ENCODE peak calls at places on chromosomes 12 and 14, in four cellular contexts. E, J, S and U are unnamed samples.
A peak's percentile ranks its signal among the peaks of the same experiment; 100 is the strongest.

GRCh38 chr12:90261283-90261682 is 552.6 kb upstream of the ATP2B1 start:
- DNase-seq in E (no peak), J (no peak), S (no peak), U (no peak)

GRCh38 chr14:59346796-59347510 is 118.2 kb downstream of the GPR135 start:
- DNase-seq in E (no peak), J (no peak), S (no peak), U (no peak)

GRCh38 chr14:100778078-100778927 is 47.6 kb upstream of the MEG3 start:
- DNase-seq in E (no peak), J (no peak), S (peak; percentile 15), U (no peak)

GRCh38 chr14:38951451-38951850 is 151.6 kb downstream of the SEC23A start:
- DNase-seq in E (no peak), J (no peak), S (no peak), U (no peak)

GRCh38 chr12:2283480-2283879 is 230.7 kb downstream of the CACNA1C start:
- DNase-seq in E (no peak), J (no peak), S (no peak), U (no peak)

GRCh38 chr12:128007250-128007649 is 259.7 kb upstream of the TMEM132C start:
- DNase-seq in E (no peak), J (no peak), S (no peak), U (no peak)

GRCh38 chr12:32305163-32305562 is 94.2 kb upstream of the FGD4 start:
- DNase-seq in E (peak; percentile 58), J (no peak), S (no peak), U (no peak)

GRCh38 chr12:48615681-48616080 is 45.8 kb upstream of the LALBA start:
- DNase-seq in E (no peak), J (no peak), S (no peak), U (no peak)

GRCh38 chr14:54106802-54107377 is 150.3 kb upstream of the BMP4 start:
- DNase-seq in E (no peak), J (no peak), S (no peak), U (no peak)

GRCh38 chr12:64459388-64460024 is 7.6 kb downstream of the TBK1 start:
- DNase-seq in E (peak; percentile 23), J (peak; percentile 13), S (no peak), U (peak; percentile 32)

GRCh38 chr14:92207012-92207927 is 85.5 kb downstream of the CPSF2 start:
- DNase-seq in E (no peak), J (no peak), S (no peak), U (no peak)

GRCh38 chr12:103794814-103795213 is 46.2 kb downstream of the NT5DC3 start:
- DNase-seq in E (no peak), J (no peak), S (no peak), U (no peak)

GRCh38 chr12:104456417-104456949 is at the start of gene CHST11:
- DNase-seq in E (peak; percentile 85), J (peak; percentile 89), S (peak; percentile 96), U (peak; percentile 70)

GRCh38 chr14:106875503-106875902 is 1349.1 kb downstream of the TMEM121 start:
- DNase-seq in E (peak; percentile 21), J (no peak), S (no peak), U (peak; percentile 13)

GRCh38 chr14:79011091-79011919 is 841.1 kb downstream of the NRXN3 start:
- DNase-seq in E (no peak), J (no peak), S (no peak), U (no peak)

GRCh38 chr12:19190292-19191031 is 60.9 kb downstream of the PLEKHA5 start:
- DNase-seq in E (no peak), J (no peak), S (no peak), U (no peak)

GRCh38 chr14:103801459-103801858 is 45.9 kb downstream of the PPP1R13B start:
- DNase-seq in E (no peak), J (no peak), S (no peak), U (no peak)

GRCh38 chr12:81888341-81888740 is 129.2 kb upstream of the PPFIA2 start:
- DNase-seq in E (no peak), J (no peak), S (no peak), U (no peak)

GRCh38 chr14:103535891-103536565 is 7.0 kb downstream of the TRMT61A start:
- DNase-seq in E (no peak), J (no peak), S (no peak), U (no peak)

GRCh38 chr14:104291123-104292000 is 153.0 kb downstream of the KIF26A start:
- DNase-seq in E (no peak), J (no peak), S (peak; percentile 63), U (no peak)

GRCh38 chr12:4555804-4556203 is 6.2 kb upstream of the DYRK4 start:
- DNase-seq in E (no peak), J (no peak), S (no peak), U (no peak)

GRCh38 chr12:113891737-113892520 is 74.2 kb downstream of the RBM19 start:
- DNase-seq in E (no peak), J (no peak), S (no peak), U (no peak)

GRCh38 chr12:102756564-102756963 is 160.5 kb downstream of the PAH start:
- DNase-seq in E (no peak), J (peak; percentile 15), S (peak; percentile 75), U (no peak)

GRCh38 chr12:2017724-2018337 is 13.6 kb upstream of the DCP1B start:
- DNase-seq in E (no peak), J (no peak), S (no peak), U (no peak)

GRCh38 chr14:54672688-54673087 is 105.8 kb downstream of the SAMD4A start:
- DNase-seq in E (no peak), J (no peak), S (no peak), U (no peak)

GRCh38 chr14:90968025-90968424 is 92.4 kb downstream of the RPS6KA5 start:
- DNase-seq in E (no peak), J (no peak), S (no peak), U (no peak)

GRCh38 chr14:50668008-50668851 is at the start of gene SAV1:
- DNase-seq in E (peak; percentile 43), J (peak; percentile 88), S (peak; percentile 94), U (peak; percentile 50)

GRCh38 chr14:71423481-71423880 is 508.7 kb upstream of the RGS6 start:
- DNase-seq in E (no peak), J (no peak), S (no peak), U (no peak)

GRCh38 chr12:120962487-120963054 is 15.8 kb upstream of the HNF1A start:
- DNase-seq in E (no peak), J (no peak), S (no peak), U (no peak)

GRCh38 chr12:131854861-131855476 is 26.8 kb downstream of the MMP17 start:
- DNase-seq in E (no peak), J (no peak), S (no peak), U (no peak)

GRCh38 chr14:71372411-71372838 is 465.2 kb downstream of the PCNX1 start:
- DNase-seq in E (no peak), J (no peak), S (no peak), U (no peak)

GRCh38 chr12:87182696-87183233 is 846.4 kb downstream of the C12orf50 start:
- DNase-seq in E (no peak), J (no peak), S (no peak), U (peak; percentile 27)

GRCh38 chr12:114746297-114747074 is 62.5 kb upstream of the TBX3 start:
- DNase-seq in E (no peak), J (no peak), S (no peak), U (no peak)

GRCh38 chr12:107512391-107512790 is 173.2 kb upstream of the PWP1 start:
- DNase-seq in E (no peak), J (no peak), S (no peak), U (no peak)

GRCh38 chr12:65606008-65606766 is 218.1 kb upstream of the HMGA2 start:
- DNase-seq in E (no peak), J (no peak), S (no peak), U (no peak)

GRCh38 chr12:65603428-65604351 is 220.6 kb upstream of the HMGA2 start:
- DNase-seq in E (no peak), J (peak; percentile 52), S (no peak), U (no peak)

GRCh38 chr12:65602191-65602578 is 222.1 kb upstream of the HMGA2 start:
- DNase-seq in E (no peak), J (no peak), S (no peak), U (no peak)

GRCh38 chr12:65605019-65605418 is 219.3 kb upstream of the HMGA2 start:
- DNase-seq in E (no peak), J (no peak), S (no peak), U (no peak)

GRCh38 chr12:65602579-65603295 is 221.5 kb upstream of the HMGA2 start:
- DNase-seq in E (peak; percentile 19), J (peak; percentile 80), S (peak; percentile 89), U (no peak)
- H3K27ac ChIP-seq in E (no peak overlapping the region), J (peak overlapping the region; percentile 47), S (no peak overlapping the region), U (no peak overlapping the region)

DNA sequence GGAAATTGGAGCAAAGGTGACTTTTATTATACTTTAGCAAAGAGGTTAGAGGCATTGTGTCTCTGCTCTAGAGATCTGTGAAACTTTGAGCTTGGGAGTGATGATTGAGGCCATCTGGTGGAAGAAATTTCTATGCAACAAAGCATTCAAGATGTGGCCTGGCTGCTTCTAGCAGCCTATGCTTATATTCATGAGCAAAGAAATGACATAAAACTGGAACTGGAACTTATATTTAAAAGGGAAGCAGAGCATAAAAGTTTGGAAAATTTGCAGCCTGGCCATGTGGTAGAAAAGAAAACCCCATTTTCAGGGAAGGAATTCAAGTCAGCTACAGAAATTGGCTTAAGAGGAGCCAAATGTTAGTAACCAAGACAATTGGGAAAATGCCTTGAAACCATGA is 70.4 kb downstream of the SDR9C7 start:
- DNase-seq in E (no peak), J (no peak), S (no peak), U (no peak)
- H3K9me3 ChIP-seq in E (no peaks in the 10 kb centered on the region), J (peaks cover 52% of the 10 kb centered on the region), S (peaks cover 15% of the 10 kb centered on the region), U (no peaks in the 10 kb centered on the region)

DNA sequence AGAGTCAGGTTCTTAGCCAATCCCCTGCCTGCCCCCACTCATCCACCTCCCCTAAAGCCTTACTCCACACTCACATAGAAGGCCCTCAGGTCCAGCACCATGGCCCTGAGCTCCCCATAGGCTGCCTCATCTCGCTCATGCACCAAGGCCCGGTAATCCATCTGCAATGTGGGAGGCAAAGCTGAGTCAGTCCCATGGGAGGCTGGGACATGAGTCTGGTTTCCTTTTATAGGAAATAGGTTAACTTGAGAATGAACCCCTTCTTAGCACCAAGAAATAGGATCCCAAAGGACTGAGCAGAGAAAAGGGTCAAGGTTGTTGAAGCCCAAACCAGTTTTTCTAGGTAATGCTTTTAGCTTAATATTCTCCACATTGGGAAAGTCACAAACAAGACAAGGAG is 2.1 kb upstream of the EMC9 start:
- DNase-seq in E (no peak), J (no peak), S (peak; percentile 51), U (no peak)
- H3K27ac ChIP-seq in E (no peak overlapping the region), J (no peak overlapping the region), S (no peak overlapping the region), U (no peak overlapping the region)

GRCh38 chr14:33404964-33405574 is 466.4 kb downstream of the NPAS3 start:
- DNase-seq in E (no peak), J (no peak), S (no peak), U (no peak)

GRCh38 chr14:33406766-33407165 is 468.1 kb downstream of the NPAS3 start:
- DNase-seq in E (no peak), J (no peak), S (no peak), U (no peak)

GRCh38 chr14:33401326-33401725 is 462.6 kb downstream of the NPAS3 start:
- DNase-seq in E (no peak), J (no peak), S (no peak), U (no peak)

GRCh38 chr14:33402604-33403003 is 463.9 kb downstream of the NPAS3 start:
- DNase-seq in E (no peak), J (no peak), S (no peak), U (no peak)

DNA sequence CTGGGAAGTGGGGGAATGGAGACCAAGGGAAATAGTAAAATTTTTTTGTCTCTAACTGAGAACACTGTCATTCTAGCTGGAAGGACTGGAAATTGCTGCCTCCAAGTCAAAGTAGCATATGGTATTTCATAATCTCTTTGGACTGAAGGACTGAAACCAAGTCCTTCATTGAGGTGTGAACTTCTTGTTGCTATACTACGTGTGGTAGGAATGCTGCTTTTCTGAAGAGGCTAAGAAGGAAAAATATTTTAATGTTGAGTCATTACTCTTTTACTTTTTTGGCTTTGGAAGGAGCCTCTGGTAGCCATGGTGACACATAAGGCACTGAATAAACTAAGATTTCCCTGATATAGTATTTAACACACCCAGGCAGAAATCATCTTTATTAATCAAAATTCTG is 465.4 kb downstream of the NPAS3 start:
- DNase-seq in E (no peak), J (no peak), S (no peak), U (no peak)
- H3K9me3 ChIP-seq in E (no peaks in the 10 kb centered on the region), J (peaks cover 11% of the 10 kb centered on the region), S (peaks cover 2% of the 10 kb centered on the region), U (no peaks in the 10 kb centered on the region)